ENCODE peak calls at places on chromosomes 12 and 14, in eight cellular contexts. L is pancreas; B is GM06990; W is AG04450; G is A549; K is CD4-positive, alpha-beta T cell; M is heart right ventricle; Q is psoas muscle. F is an unnamed sample.

GRCh38 chr12:16435875-16436554 is 88.6 kb downstream of the MGST1 start:
- DNase-seq in L (no peak), B (no peak), W (no peak), G (peak), K (no peak), M (no peak), Q (no peak), F (no peak)

GRCh38 chr14:22836301-22837058 is at the start of gene MMP14:
- DNase-seq in L (peak), B (no peak), W (no peak), G (no peak), K (no peak), M (peak), Q (peak), F (no peak)

GRCh38 chr14:61631044-61631692 is 64.1 kb upstream of the HIF1A start:
- DNase-seq in L (no peak), B (no peak), W (no peak), G (no peak), K (no peak), M (no peak), Q (no peak), F (no peak)

GRCh38 chr14:52443506-52443905 is 108.8 kb downstream of the TXNDC16 start:
- DNase-seq in L (no peak), B (no peak), W (no peak), G (no peak), K (no peak), M (no peak), Q (no peak), F (no peak)

GRCh38 chr14:33386771-33387170 is 448.1 kb downstream of the NPAS3 start:
- DNase-seq in L (no peak), B (no peak), W (no peak), G (no peak), K (no peak), M (no peak), Q (no peak), F (no peak)

GRCh38 chr14:87494010-87494409 is 499.0 kb downstream of the GALC start:
- DNase-seq in L (no peak), B (no peak), W (no peak), G (peak), K (no peak), M (no peak), Q (no peak), F (no peak)

GRCh38 chr12:63826002-63826585 is 18.4 kb upstream of the SRGAP1 start:
- DNase-seq in L (no peak), B (no peak), W (peak), G (peak), K (no peak), M (no peak), Q (no peak), F (no peak)

GRCh38 chr14:34981743-34982420 is 910 bp upstream of the SRP54 start:
- DNase-seq in L (no peak), B (no peak), W (peak), G (peak), K (peak), M (peak), Q (no peak), F (no peak)

GRCh38 chr12:6935551-6936377 is 7.9 kb upstream of the RNU7-1 start:
- DNase-seq in L (no peak), B (no peak), W (no peak), G (no peak), K (no peak), M (no peak), Q (peak), F (no peak)

GRCh38 chr12:78414071-78414470 is 450.5 kb upstream of the SYT1 start:
- DNase-seq in L (no peak), B (no peak), W (no peak), G (no peak), K (no peak), M (no peak), Q (no peak), F (no peak)

GRCh38 chr14:68780358-68781160 is 12.3 kb downstream of the ZFP36L1 start:
- DNase-seq in L (no peak), B (no peak), W (no peak), G (peak), K (no peak), M (peak), Q (peak), F (no peak)

GRCh38 chr12:78060186-78060585 is 229.5 kb downstream of the NAV3 start:
- DNase-seq in L (no peak), B (no peak), W (peak), G (no peak), K (no peak), M (no peak), Q (no peak), F (no peak)

GRCh38 chr12:119412811-119413794 is 78.6 kb downstream of the CCDC60 start:
- DNase-seq in L (peak), B (peak), W (peak), G (peak), K (no peak), M (peak), Q (peak), F (no peak)

GRCh38 chr12:2382391-2383155 is 329.8 kb downstream of the CACNA1C start:
- DNase-seq in L (no peak), B (no peak), W (no peak), G (no peak), K (no peak), M (no peak), Q (no peak), F (no peak)
- TF ChIP-seq CTCF in L (no peak), B (peak), W (peak), G (no peak), K (no peak), M (peak), Q (no peak), F (peak)

DNA sequence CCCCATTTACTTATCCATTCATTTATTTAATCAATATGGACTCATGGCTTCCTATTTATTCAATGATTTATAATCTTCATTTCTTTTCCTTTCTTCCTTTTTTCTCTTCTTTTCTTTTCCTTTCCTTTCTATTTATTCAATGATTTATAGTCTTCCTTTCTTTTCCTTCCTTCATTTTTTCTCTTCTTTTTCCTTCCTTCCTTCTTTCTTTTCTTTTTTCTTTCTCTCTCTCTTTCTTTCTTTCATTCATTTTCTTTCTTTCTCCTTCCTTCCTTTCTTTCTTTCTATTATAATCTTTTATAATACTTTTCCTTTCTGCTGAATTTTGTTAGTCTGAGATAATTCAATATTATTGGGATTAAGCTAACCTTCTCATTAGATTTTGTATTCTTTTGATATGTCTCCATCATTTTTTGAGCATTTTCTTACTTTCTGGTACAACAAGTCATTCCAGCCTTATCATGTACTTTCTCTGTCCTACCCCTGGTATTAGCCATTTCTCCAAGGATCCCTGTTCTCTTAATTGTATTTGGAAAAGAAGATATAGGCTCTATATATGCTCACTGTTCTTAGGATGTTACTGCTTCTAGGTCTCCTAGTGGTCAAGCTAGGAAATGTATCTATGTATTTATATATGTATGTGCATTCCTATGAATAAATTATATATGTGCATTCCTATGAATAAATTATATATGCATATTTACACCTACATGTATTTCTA is 12.1 kb downstream of the LACRT start:
- DNase-seq in L (no peak), B (no peak), W (no peak), G (peak), K (no peak), M (no peak), Q (no peak), F (no peak)
- TF ChIP-seq CTCF in L (no peak), B (peak), W (peak), G (no peak), K (peak), M (no peak), Q (peak), F (peak)

GRCh38 chr14:102666635-102667034 is 74.2 kb downstream of the RCOR1 start:
- DNase-seq in L (no peak), B (no peak), W (no peak), G (no peak), K (no peak), M (no peak), Q (no peak), F (no peak)

GRCh38 chr14:102675396-102675795 is 82.9 kb downstream of the RCOR1 start:
- DNase-seq in L (no peak), B (no peak), W (no peak), G (no peak), K (no peak), M (no peak), Q (no peak), F (no peak)

GRCh38 chr14:102671410-102671809 is 79.0 kb downstream of the RCOR1 start:
- DNase-seq in L (no peak), B (no peak), W (no peak), G (no peak), K (no peak), M (no peak), Q (no peak), F (no peak)

GRCh38 chr14:102668291-102668873 is 75.9 kb downstream of the RCOR1 start:
- DNase-seq in L (no peak), B (no peak), W (no peak), G (no peak), K (no peak), M (no peak), Q (no peak), F (no peak)

DNA sequence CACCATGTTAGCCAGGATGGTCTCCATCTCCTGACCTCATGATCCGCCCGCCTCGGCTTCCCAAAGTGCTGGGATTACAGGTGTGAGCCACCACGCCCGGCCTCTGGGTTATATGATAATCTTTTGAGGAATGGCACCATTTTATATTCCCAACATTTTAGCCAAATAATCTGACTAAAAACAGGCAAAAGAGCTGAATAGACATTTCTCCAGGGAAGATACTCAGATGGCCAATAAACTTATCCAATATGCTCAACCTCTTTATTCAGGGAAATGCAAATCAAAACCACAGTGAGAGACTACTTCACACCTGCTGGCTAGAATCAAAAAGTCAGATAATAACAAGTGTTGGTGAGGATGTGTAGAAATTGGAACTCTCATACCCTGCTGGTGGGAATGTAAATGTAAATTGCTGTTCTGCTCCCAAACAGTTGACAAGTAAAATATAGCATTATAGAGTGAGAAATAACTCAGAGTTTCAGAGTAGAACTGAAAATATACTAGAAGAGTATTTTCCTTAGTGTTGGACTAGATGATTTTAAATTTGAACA is 80.0 kb downstream of the RCOR1 start:
- DNase-seq in L (no peak), B (no peak), W (no peak), G (no peak), K (no peak), M (no peak), Q (no peak), F (no peak)
- TF ChIP-seq CTCF in L (no peak), B (no peak), W (peak), G (no peak), K (no peak), M (no peak), Q (no peak), F (peak)

GRCh38 chr12:117885211-117885610 is 83.6 kb downstream of the KSR2 start:
- DNase-seq in L (no peak), B (no peak), W (no peak), G (no peak), K (no peak), M (no peak), Q (no peak), F (no peak)

GRCh38 chr12:117889098-117889497 is 79.7 kb downstream of the KSR2 start:
- DNase-seq in L (no peak), B (peak), W (no peak), G (no peak), K (no peak), M (no peak), Q (no peak), F (no peak)

GRCh38 chr12:117892441-117892840 is 76.3 kb downstream of the KSR2 start:
- DNase-seq in L (no peak), B (no peak), W (no peak), G (no peak), K (no peak), M (no peak), Q (no peak), F (no peak)

GRCh38 chr12:117890644-117891043 is 78.1 kb downstream of the KSR2 start:
- DNase-seq in L (no peak), B (no peak), W (no peak), G (no peak), K (no peak), M (no peak), Q (no peak), F (no peak)

GRCh38 chr12:117890137-117890536 is 78.7 kb downstream of the KSR2 start:
- DNase-seq in L (no peak), B (no peak), W (no peak), G (peak), K (no peak), M (no peak), Q (no peak), F (no peak)
- TF ChIP-seq CTCF in L (no peak), B (peak), W (peak), G (no peak), K (no peak), M (no peak), Q (no peak), F (no peak)

GRCh38 chr12:131132118-131132892 is 178.6 kb downstream of the ADGRD1 start:
- DNase-seq in L (peak), B (peak), W (no peak), G (peak), K (peak), M (peak), Q (peak), F (no peak)
- TF ChIP-seq CTCF in L (peak), B (peak), W (peak), G (peak), K (peak), M (peak), Q (peak), F (peak)

DNA sequence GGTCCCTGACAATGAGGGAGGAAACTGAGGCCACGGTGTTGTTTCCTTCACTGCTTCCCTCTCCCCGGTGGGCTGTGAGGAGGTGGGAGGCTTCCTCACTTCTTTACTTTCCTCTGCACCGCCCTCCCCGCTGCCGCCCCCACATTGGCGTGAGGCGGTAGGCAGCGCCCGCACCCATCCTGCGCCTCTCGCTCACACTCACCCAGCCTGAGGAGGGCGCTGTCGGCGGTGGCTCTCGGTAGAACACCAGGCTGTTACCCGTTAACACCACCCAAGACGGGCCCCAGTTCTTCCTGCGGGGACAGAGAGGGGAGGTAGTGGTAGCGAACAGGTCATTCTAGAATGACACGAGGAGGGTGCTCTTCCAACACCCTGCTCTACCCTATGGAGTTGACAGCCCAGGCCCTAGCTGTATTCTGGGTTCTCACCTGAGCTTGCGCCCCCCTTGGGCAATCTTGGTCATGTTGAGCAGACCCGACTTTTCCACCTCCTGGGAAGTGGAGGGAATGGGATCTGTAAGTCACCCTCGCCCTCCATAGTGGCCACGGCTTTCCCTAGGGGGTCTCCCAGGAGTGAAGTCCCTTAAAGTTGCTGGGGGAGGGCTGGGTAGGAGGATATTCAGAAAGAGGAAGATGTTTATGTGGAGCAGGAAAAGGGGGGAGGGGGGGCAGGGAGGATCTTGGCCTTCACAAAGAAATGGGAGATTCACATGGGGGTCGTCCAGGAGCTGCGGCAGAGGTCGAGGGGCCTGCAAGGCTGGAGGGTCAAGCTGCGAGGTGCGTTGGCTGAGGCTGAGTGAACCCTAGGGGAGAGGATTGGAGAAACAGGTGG is 3.3 kb downstream of the ARHGAP9 start:
- DNase-seq in L (peak), B (no peak), W (no peak), G (no peak), K (peak), M (no peak), Q (no peak), F (peak)
- TF ChIP-seq CTCF in L (no peak), B (peak), W (peak), G (no peak), K (peak), M (peak), Q (no peak), F (peak)

GRCh38 chr12:12017798-12018197 is 52.9 kb upstream of the BCL2L14 start:
- DNase-seq in L (no peak), B (no peak), W (no peak), G (no peak), K (no peak), M (no peak), Q (no peak), F (no peak)
- TF ChIP-seq CTCF in L (no peak), B (no peak), W (peak), G (peak), K (no peak), M (peak), Q (peak), F (peak)

DNA sequence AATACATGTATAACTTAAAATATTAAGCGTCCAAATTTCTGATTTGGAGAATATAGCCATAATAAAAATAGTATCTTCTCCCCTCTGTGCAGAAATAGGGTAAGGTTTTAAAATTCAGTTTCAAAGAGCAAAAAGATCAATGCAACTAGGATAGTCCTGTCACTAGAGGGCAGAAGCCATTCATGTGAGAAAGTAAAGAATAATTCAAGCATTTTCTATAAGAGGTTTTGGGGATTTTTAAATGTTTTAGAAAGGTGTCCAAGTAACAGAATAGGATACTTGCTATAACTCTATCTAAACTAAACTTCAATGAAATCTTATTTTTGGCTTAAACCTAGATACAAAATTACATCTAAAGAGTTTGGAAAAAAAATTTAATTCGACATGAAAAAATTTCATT is 50.3 kb downstream of the ADAMTS20 start:
- DNase-seq in L (no peak), B (no peak), W (peak), G (peak), K (no peak), M (no peak), Q (no peak), F (no peak)
- TF ChIP-seq CTCF in L (no peak), B (peak), W (peak), G (peak), K (no peak), M (peak), Q (no peak), F (peak)

GRCh38 chr12:102484732-102485069 is 4.3 kb upstream of the IGF1 start:
- DNase-seq in L (no peak), B (no peak), W (no peak), G (no peak), K (no peak), M (no peak), Q (no peak), F (no peak)
- TF ChIP-seq CTCF in L (no peak), B (no peak), W (no peak), G (no peak), K (peak), M (peak), Q (no peak), F (peak)

DNA sequence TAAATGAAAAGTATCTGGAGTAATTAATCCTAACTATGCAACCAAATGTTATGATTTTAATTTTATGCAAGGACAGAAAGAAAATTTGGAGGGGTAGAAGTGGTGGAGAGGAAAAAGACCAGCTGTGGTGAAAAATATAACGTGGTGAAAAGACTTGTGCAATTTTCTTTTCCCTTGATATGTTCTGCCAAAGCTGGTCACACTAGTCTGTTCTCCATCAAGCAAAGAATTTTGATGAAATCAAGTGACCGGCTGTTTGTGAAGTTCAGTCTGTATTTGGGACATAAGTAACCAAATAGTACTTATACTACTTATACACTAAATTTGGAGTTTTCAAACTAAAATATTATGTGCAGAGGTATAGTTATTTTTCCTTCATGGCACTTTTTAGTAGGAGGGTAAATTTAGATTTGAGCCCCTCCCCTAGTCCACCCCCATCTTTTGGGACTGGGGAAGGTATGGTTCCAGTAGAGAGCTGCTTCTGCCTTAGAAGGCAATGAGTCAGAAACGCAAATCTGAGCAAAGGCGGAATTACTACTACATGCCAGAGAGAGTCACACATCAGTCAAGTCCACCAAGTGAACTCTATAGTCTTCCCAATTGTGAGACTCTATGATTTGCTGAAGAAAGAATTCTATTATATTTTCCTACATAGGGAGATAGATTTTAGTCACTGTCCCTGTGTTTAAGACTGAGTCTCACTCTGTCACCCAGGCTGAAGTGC is 229.7 kb downstream of the SLC25A21 start:
- DNase-seq in L (no peak), B (no peak), W (no peak), G (peak), K (no peak), M (no peak), Q (no peak), F (no peak)
- TF ChIP-seq CTCF in L (no peak), B (no peak), W (no peak), G (no peak), K (no peak), M (peak), Q (no peak), F (peak)

F was measured in chondrocyte.